ENCODE peak calls at places on chromosome 12, in eight cellular contexts. J, G, P, D, S, A, V and H are unnamed samples.

GRCh38 chr12:98821849-98822248 is 176.8 kb downstream of the APAF1 start:
- DNase-seq in J (no peak), G (no peak), P (no peak), D (no peak), S (no peak), A (no peak), V (peak), H (no peak)

GRCh38 chr12:110022980-110023633 is 23.9 kb downstream of the ANKRD13A start:
- DNase-seq in J (no peak), G (no peak), P (peak), D (no peak), S (no peak), A (no peak), V (peak), H (no peak)

GRCh38 chr12:94427520-94428381 is 31.9 kb downstream of the CEP83 start:
- DNase-seq in J (no peak), G (no peak), P (peak), D (peak), S (no peak), A (no peak), V (peak), H (no peak)

GRCh38 chr12:39966738-39967137 is 139.1 kb downstream of the SLC2A13 start:
- DNase-seq in J (no peak), G (no peak), P (no peak), D (no peak), S (no peak), A (no peak), V (no peak), H (no peak)

GRCh38 chr12:124407074-124407473 is 112.2 kb downstream of the RFLNA start:
- DNase-seq in J (no peak), G (no peak), P (no peak), D (no peak), S (no peak), A (no peak), V (no peak), H (no peak)

GRCh38 chr12:63928305-63928704 is 83.8 kb downstream of the SRGAP1 start:
- DNase-seq in J (no peak), G (no peak), P (no peak), D (no peak), S (no peak), A (no peak), V (no peak), H (no peak)

GRCh38 chr12:49068879-49069506 is 786 bp downstream of the RHEBL1 start:
- DNase-seq in J (no peak), G (no peak), P (no peak), D (no peak), S (no peak), A (no peak), V (no peak), H (no peak)

GRCh38 chr12:10331642-10332239 is 24.1 kb downstream of the KLRD1 start:
- DNase-seq in J (peak), G (no peak), P (peak), D (peak), S (no peak), A (no peak), V (peak), H (no peak)

GRCh38 chr12:114395755-114396152 is 10.2 kb downstream of the TBX5 start:
- DNase-seq in J (no peak), G (no peak), P (no peak), D (no peak), S (no peak), A (no peak), V (no peak), H (no peak)

GRCh38 chr12:34400423-34400881 is 378.2 kb downstream of the ALG10 start:
- DNase-seq in J (no peak), G (no peak), P (no peak), D (no peak), S (peak), A (peak), V (no peak), H (peak)

GRCh38 chr12:120100630-120101029 is 15.9 kb downstream of the RAB35 start:
- DNase-seq in J (no peak), G (no peak), P (no peak), D (no peak), S (peak), A (peak), V (peak), H (peak)